ENCODE peak calls at places on chromosomes 2 and 18, in five cellular contexts. F is A549, E is GM12878, O is IMR-90, A is K562. X is an unnamed sample.

GRCh38 chr18:23857756-23858155 is 156.8 kb upstream of the TTC39C start:
- DNase-seq in A (no peak), O (peak; percentile 82), E (no peak), F (no peak), X (no peak)

GRCh38 chr2:10414000-10414451 is 34.1 kb downstream of the ODC1 start:
- DNase-seq in E (no peak), A (no peak), F (no peak), O (peak; percentile 68), X (no peak)

GRCh38 chr2:74515271-74516069 is 1.2 kb downstream of the TLX2 start:
- DNase-seq in F (no peak), A (no peak), E (no peak), O (no peak), X (peak; percentile 57)

GRCh38 chr18:61926532-61926931 is 33.7 kb upstream of the RNF152 start:
- DNase-seq in F (no peak), A (no peak), E (no peak), O (no peak), X (no peak)

GRCh38 chr2:192155521-192156118 is 39.1 kb downstream of the TMEFF2 start:
- DNase-seq in O (no peak), A (no peak), F (no peak), E (no peak), X (no peak)

GRCh38 chr2:206597716-206598218 is 44.5 kb upstream of the FAM237A start:
- DNase-seq in F (no peak), A (no peak), E (no peak), O (no peak), X (no peak)

GRCh38 chr2:26035110-26035728 is 1.3 kb downstream of the RAB10 start:
- DNase-seq in E (no peak), F (no peak), A (no peak), O (peak; percentile 2), X (peak; percentile 39)

GRCh38 chr2:159053186-159054031 is 85.0 kb downstream of the TANC1 start:
- DNase-seq in E (no peak), A (no peak), O (peak; percentile 99), F (no peak), X (peak; percentile 44)

GRCh38 chr2:228181098-228182019 is at the start of gene SPHKAP:
- DNase-seq in O (no peak), F (no peak), E (no peak), A (no peak), X (peak; percentile 15)

GRCh38 chr2:190202604-190203003 is 117.0 kb downstream of the HIBCH start:
- DNase-seq in E (no peak), F (no peak), A (no peak), O (no peak), X (no peak)

GRCh38 chr2:70995227-70995729 is 605 bp upstream of the TEX261 start:
- DNase-seq in O (peak; percentile 17), F (peak; percentile 80), A (peak; percentile 50), E (no peak), X (peak; percentile 72)

GRCh38 chr2:48592067-48592466 is 25.6 kb upstream of the GTF2A1L start:
- DNase-seq in E (no peak), O (no peak), A (no peak), F (no peak), X (no peak)

GRCh38 chr2:67290451-67290991 is 106.6 kb upstream of the ETAA1 start:
- DNase-seq in A (no peak), O (peak; percentile 93), E (no peak), F (no peak), X (no peak)

GRCh38 chr2:202121532-202122166 is 48.6 kb downstream of the KIAA2012 start:
- DNase-seq in O (no peak), E (no peak), F (no peak), A (no peak), X (no peak)

GRCh38 chr2:35199298-35199697 is 1156.3 kb upstream of the CRIM1 start:
- DNase-seq in O (no peak), A (no peak), E (no peak), F (no peak), X (no peak)

GRCh38 chr2:58146707-58147106 is 94.4 kb downstream of the FANCL start:
- DNase-seq in E (no peak), F (no peak), A (no peak), O (peak; percentile 46), X (no peak)

GRCh38 chr18:10230072-10230471 is 224.4 kb upstream of the APCDD1 start:
- DNase-seq in A (no peak), E (no peak), O (peak; percentile 83), F (no peak), X (no peak)

GRCh38 chr2:168119519-168120141 is 127.8 kb downstream of the STK39 start:
- DNase-seq in O (peak; percentile 76), E (no peak), F (no peak), A (peak; percentile 48), X (no peak)
- TF ChIP-seq RCOR1 in O (no peak), E (no peak), F (no peak), A (no peak), X (peak; percentile 57)

GRCh38 chr18:22637787-22638186 is 220.1 kb upstream of the CTAGE1 start:
- DNase-seq in F (peak; percentile 10), E (no peak), O (peak; percentile 89), A (no peak), X (no peak)

GRCh38 chr18:22640281-22640842 is 222.6 kb upstream of the CTAGE1 start:
- DNase-seq in F (no peak), A (no peak), O (no peak), E (no peak), X (no peak)

GRCh38 chr18:22641973-22642372 is 224.3 kb upstream of the CTAGE1 start:
- DNase-seq in E (no peak), A (no peak), F (no peak), O (no peak), X (no peak)

GRCh38 chr18:22639626-22640025 is 221.9 kb upstream of the CTAGE1 start:
- DNase-seq in E (no peak), A (no peak), O (peak; percentile 41), F (no peak), X (no peak)

DNA sequence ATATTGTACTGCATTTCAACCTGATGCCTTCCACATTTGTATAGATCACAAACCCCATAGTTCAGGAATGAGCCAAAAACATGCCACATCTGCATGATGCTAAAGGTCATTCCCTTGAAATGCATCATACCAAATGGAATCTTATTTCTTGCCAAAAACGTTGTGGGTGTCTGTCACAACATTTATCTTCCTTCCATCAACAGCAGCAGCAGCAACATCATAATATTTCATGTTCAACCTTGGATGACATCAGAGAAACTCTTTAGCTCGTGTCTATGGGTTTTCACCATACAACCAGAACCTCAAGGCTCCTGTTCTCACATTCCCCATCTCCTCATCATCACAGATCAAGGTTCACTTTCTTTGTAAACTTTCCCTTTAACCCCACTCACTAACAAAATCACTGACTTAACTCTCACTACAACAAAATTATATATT is 221.3 kb upstream of the CTAGE1 start:
- DNase-seq in E (no peak), A (no peak), O (peak; percentile 88), F (peak; percentile 17), X (no peak)
- TF ChIP-seq RCOR1 in E (no peak), A (no peak), O (no peak), F (no peak), X (no peak)

GRCh38 chr2:84300030-84301029 is 158.8 kb downstream of the SUCLG1 start:
- DNase-seq in O (no peak), E (no peak), F (no peak), A (no peak), X (no peak)

GRCh38 chr2:84301717-84302116 is 157.4 kb downstream of the SUCLG1 start:
- DNase-seq in F (no peak), E (no peak), O (no peak), A (no peak), X (no peak)

GRCh38 chr2:84299211-84299775 is 159.8 kb downstream of the SUCLG1 start:
- DNase-seq in A (no peak), F (no peak), E (no peak), O (no peak), X (no peak)

GRCh38 chr2:84293791-84294380 is 165.2 kb downstream of the SUCLG1 start:
- DNase-seq in F (no peak), A (no peak), O (no peak), E (no peak), X (no peak)

DNA sequence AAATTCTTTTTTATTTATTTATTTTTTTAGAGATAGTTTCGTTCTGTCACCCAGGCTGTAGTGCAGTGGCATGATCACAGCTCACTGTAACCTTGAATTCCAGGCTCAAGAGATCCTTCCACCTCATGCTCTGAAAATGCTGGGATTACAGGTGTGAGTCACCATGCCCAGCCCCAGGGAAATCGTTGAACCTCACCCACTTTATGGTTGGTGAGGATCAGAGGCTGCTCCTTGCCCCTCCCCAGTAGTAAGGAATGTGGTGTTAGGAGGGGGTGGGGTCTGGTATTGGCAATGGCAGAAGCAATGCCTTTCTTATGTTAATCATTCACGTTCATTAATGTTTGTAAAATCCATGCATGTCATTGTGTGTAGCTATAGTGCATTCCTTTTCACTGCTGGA is 161.9 kb downstream of the SUCLG1 start:
- DNase-seq in A (no peak), O (no peak), E (no peak), F (no peak), X (no peak)
- TF ChIP-seq RCOR1 in A (no peak), O (no peak), E (no peak), F (no peak), X (no peak)

DNA sequence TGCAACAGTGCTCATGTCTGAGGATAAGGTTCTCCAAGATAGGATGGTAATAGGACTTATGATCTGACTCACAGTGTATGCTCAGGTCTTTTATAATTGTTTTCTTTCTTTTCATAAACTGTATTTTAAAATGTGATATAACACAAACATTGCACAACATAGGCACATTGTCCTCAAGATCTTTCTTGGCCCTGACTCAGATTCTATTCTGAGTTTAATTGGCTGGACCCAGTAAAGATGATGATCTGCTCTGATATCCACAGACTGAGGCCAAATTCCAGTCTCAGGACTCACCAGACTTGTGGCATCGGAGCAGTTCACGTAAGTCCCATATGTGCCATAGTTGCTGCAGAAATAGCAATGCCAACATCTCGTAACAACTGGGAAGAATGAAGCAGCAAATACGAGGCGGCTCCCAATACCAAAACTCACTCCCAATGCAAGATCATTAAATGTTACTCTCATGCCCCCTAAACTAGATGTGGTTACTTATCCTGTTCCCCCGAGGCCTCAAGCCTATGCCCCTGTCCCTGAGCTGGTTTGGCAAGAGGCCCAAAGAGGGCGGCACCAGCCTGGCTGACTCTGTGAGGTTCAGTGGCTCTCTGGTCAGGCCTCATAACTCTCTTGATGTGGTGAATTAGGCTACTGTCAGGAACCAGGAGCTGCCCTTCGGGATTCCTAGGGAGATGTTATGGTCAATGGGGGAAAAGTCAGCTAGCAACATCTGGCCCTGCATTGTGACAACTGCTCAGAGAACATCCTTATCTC is 448.8 kb upstream of the SLC14A2 start:
- DNase-seq in O (peak; percentile 80), F (peak; percentile 5), A (no peak), E (no peak), X (no peak)
- TF ChIP-seq RCOR1 in O (no peak), F (no peak), A (no peak), E (no peak), X (no peak)

DNA sequence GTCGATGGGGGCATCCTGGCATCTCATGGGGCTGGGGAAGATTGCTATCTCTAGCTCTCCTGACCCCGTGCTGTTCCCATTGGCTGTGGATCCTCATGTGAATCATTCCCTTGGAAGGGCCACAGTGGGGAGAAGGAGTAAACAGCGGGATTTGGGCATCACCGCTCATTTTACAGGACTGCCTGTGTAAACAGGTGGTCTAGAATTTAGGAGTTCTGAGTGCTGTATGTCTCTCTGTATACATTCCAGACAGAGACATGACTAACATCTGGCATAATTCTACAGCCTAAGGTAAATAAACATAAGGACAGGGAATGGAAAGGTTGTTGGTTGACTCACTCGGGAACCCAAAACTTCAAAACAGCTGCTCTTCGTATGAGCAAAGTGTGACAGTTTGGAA is 92.7 kb downstream of the COPS8 start:
- DNase-seq in F (no peak), E (no peak), A (no peak), O (peak; percentile 100), X (no peak)
- TF ChIP-seq RCOR1 in F (no peak), E (no peak), A (no peak), O (peak; percentile 99), X (no peak)